ENCODE peak calls at places on chromosomes 4 and X, in nine cellular contexts. J, E, Y, A, X, G, C, B and L are unnamed samples.

GRCh38 chr4:24224446-24224845 is 334.6 kb upstream of the PPARGC1A start:
- DNase-seq in E (no peak), Y (no peak), J (no peak), C (no peak), X (no peak), B (no peak), A (no peak), G (no peak), L (no peak)

GRCh38 chrX:134679644-134680043 is 21.4 kb upstream of the PLAC1 start:
- DNase-seq in X (no peak), B (no peak), E (no peak), J (no peak), Y (no peak), C (no peak), A (no peak), G (no peak), L (no peak)

GRCh38 chrX:103253608-103254007 is 1.3 kb downstream of the TCEAL8 start:
- DNase-seq in Y (no peak), X (no peak), J (no peak), G (no peak), B (no peak), E (no peak), A (peak), C (no peak), L (no peak)

GRCh38 chrX:14801136-14801535 is 71.7 kb downstream of the FANCB start:
- DNase-seq in X (no peak), B (no peak), C (no peak), E (no peak), Y (no peak), J (no peak), A (peak), G (no peak), L (no peak)

GRCh38 chr4:110682311-110682710 is 59.4 kb upstream of the PITX2 start:
- DNase-seq in G (no peak), Y (no peak), X (no peak), C (peak), A (no peak), E (no peak), J (no peak), B (no peak), L (no peak)

GRCh38 chr4:168662297-168662985 is 165.6 kb downstream of the PALLD start:
- DNase-seq in C (no peak), A (no peak), J (no peak), B (no peak), G (no peak), X (no peak), Y (no peak), E (no peak), L (no peak)

GRCh38 chr4:2436301-2436700 is 17.5 kb downstream of the CFAP99 start:
- DNase-seq in A (peak), G (no peak), E (no peak), X (no peak), C (no peak), Y (no peak), J (no peak), B (no peak), L (no peak)

GRCh38 chr4:33709247-33709646 is 2535.1 kb downstream of the ARAP2 start:
- DNase-seq in B (no peak), J (no peak), A (no peak), E (no peak), C (peak), G (no peak), X (no peak), Y (no peak), L (no peak)

GRCh38 chr4:169619518-169619957 is 840 bp upstream of the CLCN3 start:
- DNase-seq in C (peak), A (peak), X (peak), E (peak), J (peak), Y (peak), G (peak), B (no peak), L (peak)

GRCh38 chrX:368811-369562 is 17.7 kb downstream of the PPP2R3B start:
- DNase-seq in G (no peak), Y (no peak), J (peak), C (peak), X (no peak), B (no peak), A (no peak), E (no peak), L (no peak)

GRCh38 chr4:114694770-114695169 is 96.2 kb downstream of the UGT8 start:
- DNase-seq in B (no peak), C (peak), Y (peak), A (peak), G (peak), J (no peak), E (no peak), X (peak), L (no peak)

GRCh38 chr4:169098054-169098896 is 88.2 kb upstream of the CBR4 start:
- DNase-seq in G (no peak), J (no peak), B (no peak), Y (no peak), X (no peak), E (no peak), A (no peak), C (no peak), L (no peak)

GRCh38 chr4:123488916-123489315 is 92.3 kb downstream of the SPRY1 start:
- DNase-seq in A (peak), G (no peak), J (peak), E (no peak), B (no peak), C (peak), Y (no peak), X (no peak), L (no peak)

GRCh38 chr4:52946811-52947210 is 84.7 kb downstream of the RASL11B start:
- DNase-seq in G (no peak), Y (no peak), E (no peak), B (no peak), C (no peak), X (no peak), A (no peak), J (no peak), L (no peak)

GRCh38 chrX:132615396-132616131 is 126.7 kb upstream of the MBNL3 start:
- DNase-seq in A (peak), E (peak), X (peak), C (peak), J (no peak), B (peak), Y (peak), G (peak), L (peak)

GRCh38 chrX:22800360-22800759 is 199.4 kb upstream of the DDX53 start:
- DNase-seq in G (no peak), C (peak), B (peak), X (no peak), J (no peak), E (no peak), Y (no peak), A (peak), L (no peak)

GRCh38 chr4:1009647-1010521 is 1.5 kb upstream of the FGFRL1 start:
- DNase-seq in A (peak), C (peak), X (peak), G (peak), B (peak), Y (peak), J (no peak), E (peak), L (peak)

GRCh38 chr4:95023110-95023509 is 265.4 kb downstream of the BMPR1B start:
- DNase-seq in J (no peak), E (no peak), B (no peak), C (no peak), Y (no peak), X (no peak), A (no peak), G (no peak), L (no peak)

GRCh38 chr4:116101321-116101720 is 984.1 kb downstream of the TRAM1L1 start:
- DNase-seq in G (no peak), Y (no peak), X (no peak), J (no peak), C (no peak), B (no peak), A (no peak), E (no peak), L (no peak)